ENCODE peak calls at places on chromosomes 7 and 10, in nine cellular contexts. One of them, this sample, is unnamed.

GRCh38 chr7:32347244-32347828 is 142.8 kb downstream of the LSM5 start:
- DNase-seq in left lung: no peak
- DNase-seq in WTC11: peak; percentile 42
- DNase-seq in A549: peak; percentile 19
- DNase-seq in kidney: no peak
- DNase-seq in GM13976: peak; percentile 35
- DNase-seq in tibial artery: no peak
- DNase-seq in Calu3: peak; percentile 67
- DNase-seq in astrocyte of the spinal cord: peak; percentile 4
- DNase-seq in this sample: no peak

GRCh38 chr10:70880077-70880534 is 8.3 kb downstream of the PCBD1 start:
- DNase-seq in left lung: no peak
- DNase-seq in WTC11: peak; percentile 72
- DNase-seq in A549: peak; percentile 80
- DNase-seq in kidney: peak; percentile 80
- DNase-seq in GM13976: peak; percentile 77
- DNase-seq in tibial artery: peak; percentile 80
- DNase-seq in Calu3: peak; percentile 86
- DNase-seq in astrocyte of the spinal cord: peak; percentile 78
- DNase-seq in this sample: no peak

GRCh38 chr10:43973801-43974200 is 325.1 kb upstream of the ZNF32 start:
- DNase-seq in left lung: no peak
- DNase-seq in WTC11: no peak
- DNase-seq in A549: no peak
- DNase-seq in kidney: no peak
- DNase-seq in GM13976: no peak
- DNase-seq in tibial artery: no peak
- DNase-seq in Calu3: no peak
- DNase-seq in astrocyte of the spinal cord: no peak
- DNase-seq in this sample: no peak

GRCh38 chr10:24034571-24034970 is 174.4 kb upstream of the KIAA1217 start:
- DNase-seq in left lung: no peak
- DNase-seq in WTC11: no peak
- DNase-seq in A549: peak; percentile 3
- DNase-seq in kidney: peak; percentile 45
- DNase-seq in GM13976: no peak
- DNase-seq in tibial artery: no peak
- DNase-seq in Calu3: peak; percentile 8
- DNase-seq in astrocyte of the spinal cord: no peak
- DNase-seq in this sample: no peak

GRCh38 chr10:6522230-6522629 is 57.8 kb downstream of the PRKCQ start:
- DNase-seq in left lung: no peak
- DNase-seq in WTC11: no peak
- DNase-seq in A549: peak; percentile 4
- DNase-seq in kidney: no peak
- DNase-seq in GM13976: no peak
- DNase-seq in tibial artery: no peak
- DNase-seq in Calu3: no peak
- DNase-seq in astrocyte of the spinal cord: no peak
- DNase-seq in this sample: no peak

GRCh38 chr10:7318836-7319235 is 92.0 kb downstream of the SFMBT2 start:
- DNase-seq in left lung: no peak
- DNase-seq in WTC11: no peak
- DNase-seq in A549: no peak
- DNase-seq in kidney: no peak
- DNase-seq in GM13976: peak; percentile 36
- DNase-seq in tibial artery: no peak
- DNase-seq in Calu3: no peak
- DNase-seq in astrocyte of the spinal cord: no peak
- DNase-seq in this sample: no peak

GRCh38 chr7:73707045-73707631 is 12.3 kb downstream of the STX1A start:
- DNase-seq in left lung: no peak
- DNase-seq in WTC11: no peak
- DNase-seq in A549: peak; percentile 98
- DNase-seq in kidney: peak; percentile 90
- DNase-seq in GM13976: peak; percentile 28
- DNase-seq in tibial artery: no peak
- DNase-seq in Calu3: peak; percentile 97
- DNase-seq in astrocyte of the spinal cord: peak; percentile 51
- DNase-seq in this sample: no peak

GRCh38 chr7:1455955-1456354 is 3.3 kb downstream of the MICALL2 start:
- DNase-seq in left lung: no peak
- DNase-seq in WTC11: no peak
- DNase-seq in A549: no peak
- DNase-seq in kidney: no peak
- DNase-seq in GM13976: no peak
- DNase-seq in tibial artery: no peak
- DNase-seq in Calu3: no peak
- DNase-seq in astrocyte of the spinal cord: no peak
- DNase-seq in this sample: no peak

GRCh38 chr7:99310004-99310403 is 15.7 kb upstream of the ARPC1A start:
- DNase-seq in left lung: no peak
- DNase-seq in WTC11: no peak
- DNase-seq in A549: no peak
- DNase-seq in kidney: no peak
- DNase-seq in GM13976: no peak
- DNase-seq in tibial artery: no peak
- DNase-seq in Calu3: no peak
- DNase-seq in astrocyte of the spinal cord: no peak
- DNase-seq in this sample: no peak

GRCh38 chr7:99312316-99313203 is 13.1 kb upstream of the ARPC1A start:
- DNase-seq in left lung: no peak
- DNase-seq in WTC11: peak; percentile 75
- DNase-seq in A549: peak; percentile 61
- DNase-seq in kidney: no peak
- DNase-seq in GM13976: peak; percentile 77
- DNase-seq in tibial artery: peak; percentile 80
- DNase-seq in Calu3: peak; percentile 72
- DNase-seq in astrocyte of the spinal cord: peak; percentile 53
- DNase-seq in this sample: peak; percentile 87

GRCh38 chr7:99309141-99309540 is 16.6 kb upstream of the ARPC1A start:
- DNase-seq in left lung: no peak
- DNase-seq in WTC11: no peak
- DNase-seq in A549: no peak
- DNase-seq in kidney: no peak
- DNase-seq in GM13976: no peak
- DNase-seq in tibial artery: peak; percentile 1
- DNase-seq in Calu3: no peak
- DNase-seq in astrocyte of the spinal cord: no peak
- DNase-seq in this sample: no peak

GRCh38 chr7:99313204-99313573 is 12.5 kb upstream of the ARPC1A start:
- DNase-seq in left lung: no peak
- DNase-seq in WTC11: no peak
- DNase-seq in A549: no peak
- DNase-seq in kidney: no peak
- DNase-seq in GM13976: no peak
- DNase-seq in tibial artery: no peak
- DNase-seq in Calu3: no peak
- DNase-seq in astrocyte of the spinal cord: no peak
- DNase-seq in this sample: no peak

DNA sequence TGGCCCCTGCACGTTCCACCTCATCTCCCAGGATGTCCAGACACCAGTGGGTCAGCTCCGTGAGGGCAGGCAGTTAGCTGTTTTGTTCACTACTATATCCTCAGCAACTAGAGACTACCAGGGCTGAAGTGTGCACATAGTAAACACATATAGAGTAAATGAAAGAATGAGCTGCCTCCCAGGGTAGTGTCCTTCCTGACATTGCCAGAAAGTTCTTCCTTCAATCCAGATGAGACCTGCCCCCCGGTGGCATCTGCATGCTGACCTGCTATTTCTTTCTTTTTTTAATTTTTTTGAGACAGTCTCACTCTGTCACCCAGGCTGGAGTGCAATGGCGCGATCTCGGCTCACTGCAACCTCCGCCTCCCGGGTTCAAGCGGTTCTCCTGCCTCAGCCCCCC is 14.0 kb upstream of the ARPC1A start:
- DNase-seq in left lung: no peak
- DNase-seq in WTC11: no peak
- DNase-seq in A549: no peak
- DNase-seq in kidney: no peak
- DNase-seq in GM13976: no peak
- DNase-seq in tibial artery: no peak
- DNase-seq in Calu3: no peak
- DNase-seq in astrocyte of the spinal cord: no peak
- DNase-seq in this sample: no peak
- TF ChIP-seq CTCF in left lung: no peak
- TF ChIP-seq CTCF in WTC11: no peak
- TF ChIP-seq CTCF in A549: no peak
- TF ChIP-seq CTCF in kidney: no peak
- TF ChIP-seq CTCF in GM13976: no peak
- TF ChIP-seq CTCF in tibial artery: no peak
- TF ChIP-seq CTCF in Calu3: no peak
- TF ChIP-seq CTCF in astrocyte of the spinal cord: no peak
- TF ChIP-seq CTCF in this sample: peak; percentile 7

GRCh38 chr7:43318188-43318587 is 205.7 kb downstream of the HECW1 start:
- DNase-seq in left lung: no peak
- DNase-seq in WTC11: no peak
- DNase-seq in A549: no peak
- DNase-seq in kidney: no peak
- DNase-seq in GM13976: no peak
- DNase-seq in tibial artery: no peak
- DNase-seq in Calu3: no peak
- DNase-seq in astrocyte of the spinal cord: peak; percentile 25
- DNase-seq in this sample: no peak

GRCh38 chr7:43311694-43312093 is 199.2 kb downstream of the HECW1 start:
- DNase-seq in left lung: peak; percentile 68
- DNase-seq in WTC11: no peak
- DNase-seq in A549: no peak
- DNase-seq in kidney: no peak
- DNase-seq in GM13976: no peak
- DNase-seq in tibial artery: no peak
- DNase-seq in Calu3: no peak
- DNase-seq in astrocyte of the spinal cord: no peak
- DNase-seq in this sample: no peak

GRCh38 chr7:43308913-43309789 is 196.7 kb downstream of the HECW1 start:
- DNase-seq in left lung: no peak
- DNase-seq in WTC11: no peak
- DNase-seq in A549: no peak
- DNase-seq in kidney: no peak
- DNase-seq in GM13976: peak; percentile 38
- DNase-seq in tibial artery: no peak
- DNase-seq in Calu3: no peak
- DNase-seq in astrocyte of the spinal cord: no peak
- DNase-seq in this sample: no peak

GRCh38 chr7:43313628-43314378 is 201.4 kb downstream of the HECW1 start:
- DNase-seq in left lung: no peak
- DNase-seq in WTC11: no peak
- DNase-seq in A549: no peak
- DNase-seq in kidney: no peak
- DNase-seq in GM13976: no peak
- DNase-seq in tibial artery: no peak
- DNase-seq in Calu3: no peak
- DNase-seq in astrocyte of the spinal cord: no peak
- DNase-seq in this sample: no peak

DNA sequence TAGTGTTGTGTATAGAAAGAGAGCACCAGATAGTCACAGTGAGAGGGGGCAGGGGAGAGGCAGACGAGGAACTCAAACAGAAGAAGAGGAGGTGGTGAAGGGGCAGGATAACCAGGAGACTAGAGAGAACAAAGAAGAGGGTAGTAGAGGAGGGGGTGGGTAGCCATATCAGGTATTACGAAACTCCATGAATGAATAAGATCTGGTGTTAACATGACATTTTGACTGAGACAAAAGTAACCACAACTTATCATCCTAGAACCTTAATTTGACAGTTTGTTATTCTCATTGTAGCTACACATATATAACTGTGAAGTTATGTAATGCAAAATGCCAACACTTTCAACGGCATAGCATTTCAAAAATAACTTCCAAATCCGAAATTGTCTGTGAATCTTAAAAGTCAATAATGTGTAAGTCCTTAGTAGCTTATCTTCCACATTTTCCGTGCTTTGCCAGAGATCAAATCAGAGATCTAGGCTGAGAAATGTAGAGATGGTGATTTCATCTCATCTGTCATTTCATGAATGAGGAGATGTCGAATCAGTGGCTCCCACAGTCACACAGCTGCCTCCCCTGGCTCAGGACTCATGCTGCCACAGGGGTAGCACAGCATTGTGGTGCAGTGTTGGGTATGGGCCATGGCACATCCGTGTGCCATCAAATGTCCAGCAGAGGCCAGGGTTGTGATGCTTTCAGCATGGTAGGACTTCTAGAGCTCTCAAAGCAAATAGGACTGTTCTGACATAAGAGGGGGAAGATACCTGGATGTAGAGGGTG is 202.1 kb downstream of the HECW1 start:
- DNase-seq in left lung: no peak
- DNase-seq in WTC11: no peak
- DNase-seq in A549: no peak
- DNase-seq in kidney: no peak
- DNase-seq in GM13976: peak; percentile 45
- DNase-seq in tibial artery: no peak
- DNase-seq in Calu3: no peak
- DNase-seq in astrocyte of the spinal cord: no peak
- DNase-seq in this sample: no peak
- TF ChIP-seq CTCF in left lung: no peak
- TF ChIP-seq CTCF in WTC11: no peak
- TF ChIP-seq CTCF in A549: no peak
- TF ChIP-seq CTCF in kidney: no peak
- TF ChIP-seq CTCF in GM13976: no peak
- TF ChIP-seq CTCF in tibial artery: no peak
- TF ChIP-seq CTCF in Calu3: no peak
- TF ChIP-seq CTCF in astrocyte of the spinal cord: no peak
- TF ChIP-seq CTCF in this sample: no peak

DNA sequence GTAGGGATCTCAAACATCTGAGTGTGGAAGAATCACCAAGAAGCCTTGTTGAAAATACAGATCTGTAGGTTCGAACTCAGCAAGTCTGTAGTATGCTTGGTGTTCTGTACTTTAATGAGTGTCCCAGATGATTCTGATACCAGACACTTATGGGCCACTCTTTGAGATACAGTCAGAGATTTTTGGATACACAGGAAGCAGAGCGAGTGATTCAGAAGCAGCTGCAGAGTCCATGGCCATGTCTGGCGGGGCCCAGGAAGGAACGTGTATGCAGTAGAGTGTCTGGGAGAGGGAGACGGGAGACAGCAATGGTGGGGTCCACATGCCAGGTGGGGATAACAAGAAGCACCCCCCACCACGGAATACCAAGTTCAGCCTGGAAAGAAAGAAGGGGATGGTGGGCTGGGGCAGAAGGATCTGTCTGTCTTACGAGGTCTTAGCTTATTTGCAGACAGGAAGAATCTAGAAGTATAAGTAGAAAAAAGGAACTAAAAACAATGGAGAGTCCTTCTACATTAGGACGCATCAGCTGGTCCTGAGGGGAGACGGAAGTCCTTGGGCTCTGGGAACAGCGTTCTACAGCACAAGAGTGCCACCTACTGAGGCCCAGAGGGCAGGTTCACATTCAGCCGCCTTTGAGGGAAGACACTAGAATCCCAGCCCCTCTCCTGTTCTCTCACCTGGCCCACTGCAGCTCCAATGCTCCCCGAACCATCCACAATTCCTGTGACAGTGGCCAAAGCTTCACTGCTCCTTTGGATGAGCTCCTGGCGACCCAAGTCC is 55.4 kb downstream of the SLC37A3 start:
- DNase-seq in left lung: no peak
- DNase-seq in WTC11: peak; percentile 60
- DNase-seq in A549: peak; percentile 42
- DNase-seq in kidney: no peak
- DNase-seq in GM13976: no peak
- DNase-seq in tibial artery: no peak
- DNase-seq in Calu3: peak; percentile 9
- DNase-seq in astrocyte of the spinal cord: no peak
- DNase-seq in this sample: no peak
- TF ChIP-seq CTCF in left lung: peak; percentile 47
- TF ChIP-seq CTCF in WTC11: no peak
- TF ChIP-seq CTCF in A549: peak; percentile 53
- TF ChIP-seq CTCF in kidney: peak; percentile 48
- TF ChIP-seq CTCF in GM13976: peak; percentile 29
- TF ChIP-seq CTCF in tibial artery: no peak
- TF ChIP-seq CTCF in Calu3: no peak
- TF ChIP-seq CTCF in astrocyte of the spinal cord: peak; percentile 42
- TF ChIP-seq CTCF in this sample: peak; percentile 44

GRCh38 chr7:148480479-148481146 is 110.0 kb upstream of the C7orf33 start:
- DNase-seq in left lung: no peak
- DNase-seq in WTC11: no peak
- DNase-seq in A549: no peak
- DNase-seq in kidney: no peak
- DNase-seq in GM13976: no peak
- DNase-seq in tibial artery: no peak
- DNase-seq in Calu3: no peak
- DNase-seq in astrocyte of the spinal cord: no peak
- DNase-seq in this sample: no peak
- TF ChIP-seq CTCF in left lung: no peak
- TF ChIP-seq CTCF in WTC11: no peak
- TF ChIP-seq CTCF in A549: no peak
- TF ChIP-seq CTCF in kidney: no peak
- TF ChIP-seq CTCF in GM13976: no peak
- TF ChIP-seq CTCF in tibial artery: no peak
- TF ChIP-seq CTCF in Calu3: no peak
- TF ChIP-seq CTCF in astrocyte of the spinal cord: no peak
- TF ChIP-seq CTCF in this sample: no peak